ENCODE peak calls at places on chromosomes 13 and 19, in six cellular contexts. K is stimulated activated CD4-positive, alpha-beta T cell treated with anti-CD3 and anti-CD28 coated beads, Interleukin-12 subunit alpha, Interleukin-12 subunit beta, amount 100 ng/mL, for 24 hours; M is activated T-cell treated with anti-CD3 and anti-CD28 coated beads, Interleukin-2, amount 50 U/mL, for 72 hours; S is SK-N-SH; D is hippocampal formation; C is frontal cortex. E is an unnamed sample.

GRCh38 chr19:45147835-45148676 is 12.7 kb downstream of the NKPD1 start:
- DNase-seq in K (no peak), M (no peak), S (no peak), D (no peak), C (no peak), E (no peak)

GRCh38 chr19:41882568-41883462 is at the start of gene ARHGEF1:
- DNase-seq in K (no peak), M (peak), S (peak), D (peak), C (peak), E (no peak)

GRCh38 chr19:43779147-43779819 is 1.5 kb downstream of the KCNN4 start:
- DNase-seq in K (no peak), M (no peak), S (no peak), D (no peak), C (no peak), E (no peak)

GRCh38 chr19:36136975-36137686 is 2.7 kb upstream of the CAPNS1 start:
- DNase-seq in K (no peak), M (no peak), S (no peak), D (no peak), C (no peak), E (no peak)

GRCh38 chr13:25203256-25203794 is 31.2 kb upstream of the AMER2 start:
- DNase-seq in K (no peak), M (no peak), S (no peak), D (no peak), C (no peak), E (no peak)

GRCh38 chr19:18392417-18392816 is 5.0 kb downstream of the LRRC25 start:
- DNase-seq in K (no peak), M (no peak), S (no peak), D (no peak), C (no peak), E (no peak)

GRCh38 chr13:42401376-42401775 is 129.4 kb downstream of the AKAP11 start:
- DNase-seq in K (no peak), M (no peak), S (no peak), D (no peak), C (no peak), E (no peak)

GRCh38 chr19:12801466-12802266 is at the start of the genes PRDX2 and THSD8:
- DNase-seq in K (peak), M (peak), S (peak), D (peak), C (peak), E (peak)

GRCh38 chr13:30880756-30881155 is 25.3 kb upstream of the MEDAG start:
- DNase-seq in K (no peak), M (no peak), S (no peak), D (no peak), C (no peak), E (no peak)

GRCh38 chr13:83065136-83065535 is 817.1 kb downstream of the SLITRK1 start:
- DNase-seq in K (no peak), M (no peak), S (no peak), D (no peak), C (no peak), E (no peak)

GRCh38 chr13:55230570-55230908 is 1910.2 kb upstream of the PRR20A start:
- DNase-seq in K (no peak), M (no peak), S (no peak), D (no peak), C (no peak), E (no peak)